ENCODE peak calls at places on chromosome 22, in six cellular contexts. V is breast epithelium, W is MM.1S, E is fibroblast of the aortic adventitia, B is fibroblast of villous mesenchyme, D is AG04450. Y is an unnamed sample.

GRCh38 chr22:20865869-20866445 is 7.2 kb downstream of the SNAP29 start:
- DNase-seq in V (no peak), W (no peak), E (peak), B (no peak), D (no peak), Y (no peak)

GRCh38 chr22:37174964-37175363 is 13.1 kb downstream of the C1QTNF6 start:
- DNase-seq in V (no peak), W (no peak), E (no peak), B (no peak), D (no peak), Y (no peak)

GRCh38 chr22:19750666-19751490 is 9.7 kb upstream of the TBX1 start:
- DNase-seq in V (no peak), W (no peak), E (no peak), B (peak), D (peak), Y (peak)

GRCh38 chr22:22855617-22856308 is 31.9 kb upstream of the IGLL5 start:
- DNase-seq in V (no peak), W (peak), E (no peak), B (peak), D (no peak), Y (no peak)

GRCh38 chr22:20316217-20316843 is 3.5 kb downstream of the DGCR6L start:
- DNase-seq in V (peak), W (no peak), E (no peak), B (no peak), D (no peak), Y (no peak)

GRCh38 chr22:32475428-32476010 is 908 bp downstream of the FBXO7 start:
- DNase-seq in V (peak), W (peak), E (peak), B (no peak), D (no peak), Y (peak)

GRCh38 chr22:23608583-23608982 is 23.5 kb downstream of the DRICH1 start:
- DNase-seq in V (no peak), W (no peak), E (peak), B (peak), D (no peak), Y (no peak)

GRCh38 chr22:46070722-46071450 is 79.4 kb upstream of the PPARA start:
- DNase-seq in V (no peak), W (peak), E (peak), B (peak), D (no peak), Y (peak)

GRCh38 chr22:17056807-17057206 is 28.0 kb upstream of the IL17RA start:
- DNase-seq in V (no peak), W (no peak), E (no peak), B (no peak), D (no peak), Y (no peak)

GRCh38 chr22:21693333-21693998 is 27.7 kb downstream of the PPIL2 start:
- DNase-seq in V (no peak), W (no peak), E (no peak), B (no peak), D (no peak), Y (no peak)

GRCh38 chr22:17972385-17973181 is 51.8 kb downstream of the MICAL3 start:
- DNase-seq in V (peak), W (no peak), E (peak), B (peak), D (peak), Y (peak)

DNA sequence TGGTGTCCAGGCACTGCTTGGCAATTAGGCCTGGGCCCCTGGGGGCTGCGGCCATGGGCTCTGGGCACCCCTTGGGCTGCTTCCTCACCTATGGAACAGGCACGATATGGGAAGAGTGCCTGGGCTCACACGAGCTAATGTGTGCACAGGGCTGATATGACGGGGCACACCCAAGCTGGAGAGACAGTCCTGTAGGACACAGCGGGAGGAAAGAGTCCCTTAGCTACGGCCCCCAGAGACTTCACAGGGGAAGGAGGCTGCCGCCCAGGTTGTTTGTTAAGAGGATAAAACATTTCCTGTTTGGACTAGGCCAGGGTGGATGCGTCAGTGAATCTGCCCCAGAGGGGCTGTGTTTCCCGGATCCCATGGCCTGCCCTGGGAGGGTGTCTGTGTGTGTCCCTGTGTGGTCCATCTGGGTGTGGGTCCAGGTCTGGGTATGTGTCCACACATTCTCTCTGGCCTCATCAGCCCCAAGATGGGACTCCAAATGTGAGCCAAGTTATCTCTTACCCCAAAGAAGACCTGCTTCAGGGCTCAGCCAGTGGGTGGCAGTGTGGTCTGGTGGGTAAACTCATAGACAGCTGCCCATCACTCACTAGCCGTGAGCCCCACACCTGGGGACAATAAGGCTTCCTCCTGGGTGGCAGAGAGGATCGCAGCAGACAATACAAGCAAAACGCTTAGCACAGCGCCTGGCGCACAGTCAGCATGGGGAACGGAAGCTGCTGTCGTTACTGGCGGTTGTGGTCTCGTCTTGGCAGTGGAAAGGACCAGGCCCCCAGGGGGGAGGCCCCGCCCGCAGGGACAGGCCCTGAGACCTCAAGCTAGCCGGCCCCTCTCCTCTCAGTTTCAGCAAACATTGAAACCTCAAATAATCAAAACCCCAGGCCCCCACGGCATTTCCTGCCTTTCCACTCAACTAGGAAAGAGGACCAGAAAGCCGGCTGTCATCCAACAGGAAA is 3.2 kb upstream of the EMID1 start:
- DNase-seq in V (peak), W (peak), E (no peak), B (peak), D (no peak), Y (peak)
- TF ChIP-seq CTCF in V (no peak), W (peak), E (no peak), B (peak), D (peak), Y (peak)

GRCh38 chr22:26172389-26172990 is 3.2 kb downstream of the SEZ6L start:
- DNase-seq in V (no peak), W (peak), E (peak), B (peak), D (no peak), Y (peak)
- H3K4me3 ChIP-seq in V (no peak), W (no peak), E (no peak), B (no peak), D (no peak), Y (no peak)

GRCh38 chr22:26563022-26563421 is 26.9 kb downstream of the TPST2 start:
- DNase-seq in V (no peak), W (no peak), E (no peak), B (no peak), D (no peak), Y (no peak)
- TF ChIP-seq CTCF in V (no peak), W (peak), E (no peak), B (no peak), D (no peak), Y (peak)

GRCh38 chr22:42284230-42284591 is 13.8 kb upstream of the TCF20 start:
- DNase-seq in V (no peak), W (no peak), E (no peak), B (no peak), D (no peak), Y (no peak)

GRCh38 chr22:42284643-42285181 is 14.3 kb upstream of the TCF20 start:
- DNase-seq in V (no peak), W (no peak), E (no peak), B (no peak), D (no peak), Y (no peak)

GRCh38 chr22:42282252-42282942 is 11.9 kb upstream of the TCF20 start:
- DNase-seq in V (no peak), W (no peak), E (no peak), B (no peak), D (no peak), Y (no peak)

GRCh38 chr22:42282943-42283287 is 12.5 kb upstream of the TCF20 start:
- DNase-seq in V (no peak), W (no peak), E (no peak), B (no peak), D (no peak), Y (no peak)

GRCh38 chr22:42283288-42284229 is 13.1 kb upstream of the TCF20 start:
- DNase-seq in V (no peak), W (no peak), E (no peak), B (no peak), D (no peak), Y (no peak)
- H3K4me3 ChIP-seq in V (peak), W (no peak), E (peak), B (no peak), D (peak), Y (peak)

DNA sequence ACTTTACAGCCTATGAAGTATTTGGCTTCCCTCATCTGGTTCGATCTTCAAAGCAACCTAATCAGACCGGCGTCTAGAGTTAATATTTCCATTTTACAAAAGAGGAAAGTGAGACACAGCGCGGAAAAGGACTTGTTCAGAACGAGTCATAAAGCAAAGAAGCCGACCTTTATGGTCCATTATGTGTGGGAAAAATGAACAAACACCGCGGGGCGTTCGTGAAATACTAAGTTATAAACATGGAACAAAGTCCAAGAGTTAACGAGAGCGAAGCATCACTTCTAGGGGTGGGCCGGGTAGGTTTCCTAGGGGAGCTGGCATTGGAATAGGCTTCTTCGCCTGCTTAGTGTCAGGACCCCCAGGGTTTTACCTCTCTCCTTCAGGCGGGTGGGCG is 586 bp downstream of the DUSP18 start:
- DNase-seq in V (no peak), W (no peak), E (peak), B (no peak), D (no peak), Y (no peak)
- TF ChIP-seq CTCF in V (no peak), W (no peak), E (no peak), B (no peak), D (no peak), Y (no peak)

GRCh38 chr22:48786679-48786996 is 1041.0 kb downstream of the BRD1 start:
- DNase-seq in V (no peak), W (no peak), E (no peak), B (no peak), D (no peak), Y (no peak)
- H3K4me3 ChIP-seq in V (no peak), W (no peak), E (no peak), B (no peak), D (no peak), Y (no peak)

GRCh38 chr22:39206491-39206890 is 38.3 kb downstream of the PDGFB start:
- DNase-seq in V (no peak), W (no peak), E (no peak), B (no peak), D (no peak), Y (no peak)

GRCh38 chr22:39208013-39208680 is 36.6 kb downstream of the PDGFB start:
- DNase-seq in V (no peak), W (no peak), E (no peak), B (no peak), D (no peak), Y (no peak)

GRCh38 chr22:39207141-39208012 is 37.4 kb downstream of the PDGFB start:
- DNase-seq in V (no peak), W (no peak), E (no peak), B (peak), D (no peak), Y (peak)

GRCh38 chr22:39212721-39213376 is 31.9 kb downstream of the PDGFB start:
- DNase-seq in V (no peak), W (no peak), E (peak), B (peak), D (no peak), Y (no peak)

DNA sequence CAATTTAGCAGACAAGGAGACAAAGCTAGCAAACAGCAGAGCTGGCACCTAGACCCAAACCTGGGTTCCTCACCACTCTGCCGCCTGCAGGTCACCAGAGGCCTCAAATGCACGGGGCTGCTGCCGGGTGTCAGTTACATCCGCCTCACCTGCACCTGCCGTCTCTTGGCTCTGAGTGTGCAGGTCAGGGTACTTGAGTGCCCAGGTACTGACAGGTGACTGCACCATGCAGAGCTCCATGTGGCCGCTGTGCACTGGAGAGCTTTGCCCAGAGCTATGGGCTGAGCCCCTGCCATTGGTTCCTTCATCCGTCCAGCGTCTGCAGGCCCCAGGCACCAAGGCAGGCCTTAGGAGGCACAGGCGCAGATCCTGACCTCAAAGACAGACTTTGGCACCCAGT is 35.0 kb downstream of the PDGFB start:
- DNase-seq in V (no peak), W (no peak), E (no peak), B (no peak), D (no peak), Y (no peak)
- TF ChIP-seq CTCF in V (no peak), W (no peak), E (no peak), B (no peak), D (no peak), Y (no peak)

DNA sequence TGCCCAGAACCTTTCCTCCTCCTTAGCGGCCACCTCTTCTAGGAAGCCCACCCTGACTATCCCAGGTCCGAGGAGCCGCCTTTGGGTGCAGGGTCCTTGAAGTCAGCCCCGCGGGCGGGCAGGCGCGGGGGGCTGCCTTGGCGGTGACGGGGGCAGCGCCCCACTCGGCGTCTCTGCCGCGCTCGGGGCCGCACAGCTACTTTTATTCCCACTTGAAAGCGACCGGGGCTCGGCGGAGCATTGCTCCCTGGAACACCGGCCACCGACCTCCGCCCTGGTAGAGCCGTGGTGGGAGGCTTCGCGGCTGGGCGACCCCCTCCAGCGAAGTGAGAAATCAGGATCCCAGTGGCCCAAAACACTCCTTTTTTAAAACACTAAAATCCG is 823 bp upstream of the MAPK11 start:
- DNase-seq in V (no peak), W (no peak), E (no peak), B (no peak), D (no peak), Y (no peak)
- H3K4me3 ChIP-seq in V (peak), W (peak), E (peak), B (peak), D (peak), Y (peak)

Y was measured in AG10803.